ENCODE peak calls at places on chromosomes 1 and 21, in six cellular contexts. H is HCT116, S is HepG2, G is H1, D is K562, M is SK-N-SH. W is an unnamed sample.

GRCh38 chr1:27145934-27146354 is 9.0 kb downstream of the SLC9A1 start:
- DNase-seq in S (no peak), H (no peak), G (no peak), M (no peak), D (peak), W (no peak)

GRCh38 chr1:25556791-25557476 is 13.5 kb downstream of the LDLRAP1 start:
- DNase-seq in S (no peak), M (no peak), H (no peak), D (no peak), G (no peak), W (no peak)

GRCh38 chr1:111275079-111275478 is 15.6 kb upstream of the CHIA start:
- DNase-seq in H (no peak), S (no peak), D (no peak), G (no peak), M (peak), W (no peak)

GRCh38 chr1:211923065-211923464 is 92.5 kb upstream of the LPGAT1 start:
- DNase-seq in S (no peak), G (no peak), H (no peak), D (no peak), M (no peak), W (no peak)

GRCh38 chr1:94258873-94259331 is 21.5 kb upstream of the ARHGAP29 start:
- DNase-seq in M (peak), G (no peak), D (no peak), H (peak), S (peak), W (no peak)

GRCh38 chr1:240094043-240094722 is 2.5 kb downstream of the FMN2 start:
- DNase-seq in S (no peak), D (no peak), M (peak), H (no peak), G (no peak), W (no peak)

GRCh38 chr21:34630536-34631143 is 15.7 kb upstream of the RCAN1 start:
- DNase-seq in D (peak), M (peak), S (peak), H (peak), G (no peak), W (peak)

GRCh38 chr21:34986561-34987533 is 62.3 kb downstream of the RUNX1 start:
- DNase-seq in S (peak), H (peak), M (no peak), D (no peak), G (no peak), W (peak)

GRCh38 chr1:98898901-98899300 is 105.8 kb downstream of the PLPPR5 start:
- DNase-seq in M (no peak), D (no peak), G (no peak), S (no peak), H (no peak), W (no peak)

GRCh38 chr1:171844381-171844780 is 3.1 kb downstream of the DNM3 start:
- DNase-seq in D (no peak), H (no peak), M (no peak), G (no peak), S (no peak), W (no peak)

GRCh38 chr1:233543338-233544255 is 70.3 kb upstream of the KCNK1 start:
- DNase-seq in G (no peak), S (peak), H (peak), M (no peak), D (peak), W (peak)

GRCh38 chr1:12358499-12358898 is 128.7 kb downstream of the VPS13D start:
- DNase-seq in S (no peak), H (no peak), M (no peak), G (no peak), D (no peak), W (no peak)

GRCh38 chr1:212062832-212063438 is 27.4 kb downstream of the DTL start:
- DNase-seq in D (peak), G (no peak), S (peak), M (peak), H (peak), W (no peak)

GRCh38 chr1:24864409-24864808 is 65.7 kb downstream of the RUNX3 start:
- DNase-seq in M (no peak), G (no peak), H (no peak), S (peak), D (no peak), W (no peak)

DNA sequence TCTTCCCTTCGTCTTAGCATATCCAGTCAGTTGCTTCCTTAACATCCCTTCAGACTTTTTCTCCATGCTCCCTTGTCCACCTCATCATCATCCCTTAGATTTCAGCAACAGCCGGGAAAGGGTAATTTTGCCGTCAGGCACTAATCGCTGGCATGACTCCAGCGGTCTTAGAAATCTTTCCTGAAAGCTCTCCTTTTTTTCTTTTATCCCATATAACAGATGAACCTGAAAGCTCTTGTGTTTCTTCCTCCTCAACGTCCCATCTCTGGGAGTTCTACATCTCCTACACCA is 10.4 kb upstream of the BOLA1 start:
- DNase-seq in M (no peak), D (no peak), H (no peak), G (no peak), S (no peak), W (no peak)
- TF ChIP-seq YY1 in M (no peak), D (no peak), H (no peak), G (no peak), S (no peak), W (no peak)

GRCh38 chr1:200041337-200042118 is 14.0 kb downstream of the NR5A2 start:
- DNase-seq in G (peak), M (no peak), H (no peak), S (no peak), D (no peak), W (no peak)
- TF ChIP-seq YY1 in G (peak), M (no peak), H (no peak), S (no peak), D (no peak), W (no peak)

GRCh38 chr1:166165661-166166399 is 971 bp downstream of the FAM78B start:
- DNase-seq in D (no peak), H (no peak), M (peak), G (peak), S (no peak), W (peak)
- TF ChIP-seq YY1 in D (no peak), H (no peak), M (no peak), G (no peak), S (no peak), W (no peak)

GRCh38 chr1:185585770-185586169 is 148.4 kb upstream of the HMCN1 start:
- DNase-seq in D (no peak), H (no peak), S (peak), M (no peak), G (no peak), W (no peak)
- TF ChIP-seq YY1 in D (no peak), H (no peak), S (no peak), M (no peak), G (no peak), W (no peak)

DNA sequence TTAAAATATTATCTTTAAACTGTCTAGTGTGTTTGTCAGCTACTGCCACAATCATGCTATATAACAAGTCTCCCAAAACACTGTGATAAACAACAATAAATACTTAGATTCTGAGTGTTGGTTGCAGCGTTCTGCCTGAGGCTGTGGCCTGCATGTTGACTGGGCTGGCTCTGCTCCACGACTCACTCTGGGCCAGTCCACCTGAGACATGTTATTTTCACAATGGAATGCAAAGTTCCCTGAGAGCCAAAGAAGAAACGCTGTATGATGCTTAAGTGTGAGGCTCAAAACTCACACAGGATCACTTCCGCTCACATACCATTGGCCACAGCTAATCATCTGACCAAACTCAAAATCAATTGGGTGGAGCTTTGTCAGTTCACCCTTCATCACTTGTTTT is 268.0 kb upstream of the CSF3R start:
- DNase-seq in H (no peak), D (no peak), M (no peak), G (no peak), S (no peak), W (no peak)
- TF ChIP-seq YY1 in H (no peak), D (no peak), M (no peak), G (no peak), S (no peak), W (no peak)